ENCODE peak calls at places on chromosomes 5 and 9, in eight cellular contexts. R is activated CD8-positive, alpha-beta memory T cell treated with anti-CD3 and anti-CD28 coated beads, Interleukin-2, amount 10 ng/mL, durations not matched to agents 7 days and 5 days; G is stimulated activated naive CD4-positive, alpha-beta T cell treated with Interleukin-2 at 50 U/mL for 16 hours; L is cerebellar cortex; Z is cardiac fibroblast; Y is globus pallidus; A is activated CD8-positive, alpha-beta T cell treated with anti-CD3 and anti-CD28 coated beads for 36 hours; O is OCI-LY7. S is an unnamed sample.

GRCh38 chr5:101306391-101307137 is 403.5 kb upstream of the ST8SIA4 start:
- DNase-seq in Z (no peak), L (no peak), G (no peak), R (no peak), Y (no peak), A (no peak), O (no peak), S (peak; percentile 18)

GRCh38 chr5:143078971-143079370 is 308.8 kb downstream of the ARHGAP26 start:
- DNase-seq in R (no peak), L (no peak), Y (no peak), G (no peak), A (no peak), O (no peak), Z (no peak), S (no peak)

GRCh38 chr5:97046270-97046982 is 96.0 kb downstream of the LIX1 start:
- DNase-seq in A (no peak), O (peak; percentile 36), R (no peak), G (no peak), L (no peak), Y (peak; percentile 20), Z (peak; percentile 43), S (peak; percentile 8)

GRCh38 chr9:78783743-78784142 is 486.8 kb downstream of the PSAT1 start:
- DNase-seq in R (no peak), O (no peak), G (no peak), Y (no peak), L (no peak), A (no peak), Z (no peak), S (no peak)

GRCh38 chr5:149172261-149172660 is 31.0 kb downstream of the ABLIM3 start:
- DNase-seq in A (peak; percentile 30), Y (no peak), O (no peak), Z (peak; percentile 94), G (no peak), R (peak; percentile 74), L (no peak), S (peak; percentile 90)

GRCh38 chr9:90003046-90003355 is 398.2 kb downstream of the GADD45G start:
- DNase-seq in O (no peak), R (no peak), L (no peak), Z (no peak), G (no peak), A (no peak), Y (no peak), S (no peak)

GRCh38 chr9:28064241-28064640 is 491.0 kb upstream of the C9orf72 start:
- DNase-seq in G (no peak), Y (no peak), O (no peak), A (no peak), R (no peak), L (peak; percentile 50), Z (no peak), S (no peak)

GRCh38 chr5:1503301-1504243 is 20.2 kb downstream of the LPCAT1 start:
- DNase-seq in A (no peak), R (no peak), O (peak; percentile 53), L (no peak), Z (no peak), G (no peak), Y (peak; percentile 54), S (peak; percentile 35)